ENCODE peak calls at places on chromosome 13, in eight cellular contexts. R is K562, Q is kidney, O is ovary, N is ascending aorta, C is cardiac muscle cell, H is tibial artery, S is prostate gland. A is an unnamed sample.

GRCh38 chr13:41563501-41564001 is 106.2 kb downstream of the RGCC start:
- DNase-seq in H (no peak), Q (no peak), C (no peak), N (no peak), O (no peak), R (no peak), S (no peak), A (no peak)

GRCh38 chr13:89755729-89756492 is 1591.6 kb upstream of the MIR17HG start:
- DNase-seq in O (no peak), N (no peak), R (no peak), C (no peak), S (no peak), Q (no peak), H (no peak), A (no peak)

GRCh38 chr13:21478881-21479808 is 20.0 kb upstream of the ZDHHC20 start:
- DNase-seq in H (no peak), C (peak; percentile 79), O (no peak), R (peak; percentile 17), S (peak; percentile 63), Q (no peak), N (no peak), A (no peak)

GRCh38 chr13:46403851-46404731 is 17.0 kb upstream of the RUBCNL start:
- DNase-seq in N (no peak), Q (no peak), R (no peak), O (no peak), S (no peak), C (no peak), H (no peak), A (no peak)

GRCh38 chr13:40394304-40394983 is 272.0 kb downstream of the FOXO1 start:
- DNase-seq in C (no peak), Q (no peak), H (no peak), O (no peak), N (no peak), S (no peak), R (no peak), A (no peak)

GRCh38 chr13:79386125-79386822 is 19.8 kb downstream of the RBM26 start:
- DNase-seq in Q (no peak), H (no peak), R (no peak), N (no peak), O (no peak), S (no peak), C (no peak), A (no peak)

GRCh38 chr13:44692173-44692713 is 116.1 kb upstream of the TSC22D1 start:
- DNase-seq in S (no peak), H (no peak), N (no peak), R (peak; percentile 9), O (no peak), Q (no peak), C (no peak), A (no peak)

GRCh38 chr13:21014139-21014665 is 47.2 kb downstream of the LATS2 start:
- DNase-seq in O (no peak), S (no peak), Q (no peak), H (peak; percentile 18), R (no peak), N (no peak), C (no peak), A (no peak)

GRCh38 chr13:41827507-41828213 is 133.2 kb downstream of the VWA8 start:
- DNase-seq in S (no peak), O (peak; percentile 35), N (peak; percentile 76), R (no peak), H (peak; percentile 57), C (no peak), Q (no peak), A (no peak)

GRCh38 chr13:26663801-26664200 is 96.8 kb downstream of the GPR12 start:
- DNase-seq in R (no peak), Q (no peak), C (no peak), N (no peak), H (no peak), S (no peak), O (no peak), A (no peak)

GRCh38 chr13:102563267-102563666 is 33.5 kb upstream of the TPP2 start:
- DNase-seq in R (no peak), H (no peak), S (no peak), O (no peak), Q (no peak), N (no peak), C (no peak), A (no peak)
- H3K27ac ChIP-seq in R (no peak overlapping the region), H (no peak overlapping the region), S (no peak overlapping the region), O (no peak overlapping the region), Q (no peak overlapping the region), N (no peak overlapping the region), C (no peak overlapping the region), A (no peak overlapping the region)

DNA sequence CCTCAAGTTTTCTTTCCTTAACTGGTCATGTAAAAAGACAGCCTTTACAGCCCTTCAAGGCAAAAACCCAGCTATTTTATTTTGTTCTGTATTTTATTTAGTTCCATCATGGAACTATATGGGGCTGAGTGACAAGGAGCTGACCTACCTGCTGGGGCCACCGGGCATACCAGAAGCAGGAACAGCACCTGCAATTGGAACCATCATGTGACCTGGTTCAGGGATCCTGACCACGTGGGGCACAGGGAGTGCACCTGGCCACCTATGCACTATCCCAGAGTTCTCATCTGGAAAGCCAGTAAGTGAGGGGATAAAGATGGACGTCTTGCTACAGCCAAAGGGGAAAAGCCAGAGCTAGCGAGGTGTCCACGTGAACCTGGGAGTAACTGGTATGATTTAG is 40.3 kb upstream of the SLC15A1 start:
- DNase-seq in C (no peak), N (no peak), R (no peak), Q (no peak), H (no peak), O (no peak), S (no peak), A (no peak)
- H3K36me3 ChIP-seq in C (peaks cover 16% of the 10 kb centered on the region), N (peaks cover 44% of the 10 kb centered on the region), R (peaks cover 29% of the 10 kb centered on the region), Q (peaks cover 10% of the 10 kb centered on the region), H (peaks cover 41% of the 10 kb centered on the region), O (no peaks in the 10 kb centered on the region), S (no peaks in the 10 kb centered on the region), A (peaks cover 38% of the 10 kb centered on the region)

GRCh38 chr13:48236528-48237353 is 3.7 kb downstream of the ITM2B start:
- DNase-seq in H (no peak), S (no peak), O (no peak), R (no peak), Q (no peak), N (no peak), C (peak; percentile 9), A (no peak)

GRCh38 chr13:48234652-48235099 is 1.7 kb downstream of the ITM2B start:
- DNase-seq in S (no peak), H (no peak), O (no peak), C (no peak), R (no peak), Q (no peak), N (no peak), A (no peak)

GRCh38 chr13:48235100-48235813 is 2.3 kb downstream of the ITM2B start:
- DNase-seq in R (no peak), N (no peak), C (peak; percentile 52), O (no peak), S (peak; percentile 72), Q (no peak), H (peak; percentile 56), A (no peak)

GRCh38 chr13:48233886-48234488 is 981 bp downstream of the ITM2B start:
- DNase-seq in R (no peak), H (no peak), Q (no peak), O (no peak), S (peak; percentile 22), C (no peak), N (no peak), A (no peak)

DNA sequence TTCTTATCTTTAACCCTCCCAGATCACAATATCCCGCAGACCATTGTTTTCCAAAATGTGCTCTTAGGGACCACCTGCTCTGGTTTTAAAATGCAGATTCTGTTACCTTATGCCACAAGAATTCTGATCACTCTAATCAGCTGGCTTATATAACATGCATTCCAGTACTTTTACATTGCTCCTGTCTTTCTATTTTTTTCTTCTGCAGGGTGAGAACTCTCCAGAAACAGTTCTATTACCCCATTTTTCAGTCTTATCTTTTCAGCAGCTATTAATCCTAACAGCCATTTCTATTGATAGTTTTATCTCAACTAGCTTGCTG is 2.8 kb downstream of the ITM2B start:
- DNase-seq in R (no peak), H (no peak), Q (no peak), N (no peak), C (peak; percentile 6), S (no peak), O (no peak), A (no peak)
- H3K4me3 ChIP-seq in R (no peak overlapping the region), H (peak overlapping the region; percentile 78), Q (peak overlapping the region; percentile 99), N (peak overlapping the region; percentile 100), C (peak overlapping the region; percentile 97), S (peak overlapping the region; percentile 100), O (peak overlapping the region; percentile 97), A (peak overlapping the region; percentile 99)

GRCh38 chr13:47549219-47549752 is 451.8 kb downstream of the SUCLA2 start:
- DNase-seq in O (no peak), S (no peak), R (no peak), H (no peak), N (no peak), C (no peak), Q (no peak), A (no peak)
- H3K27ac ChIP-seq in O (no peak overlapping the region), S (no peak overlapping the region), R (no peak overlapping the region), H (no peak overlapping the region), N (no peak overlapping the region), C (no peak overlapping the region), Q (no peak overlapping the region), A (no peak overlapping the region)

DNA sequence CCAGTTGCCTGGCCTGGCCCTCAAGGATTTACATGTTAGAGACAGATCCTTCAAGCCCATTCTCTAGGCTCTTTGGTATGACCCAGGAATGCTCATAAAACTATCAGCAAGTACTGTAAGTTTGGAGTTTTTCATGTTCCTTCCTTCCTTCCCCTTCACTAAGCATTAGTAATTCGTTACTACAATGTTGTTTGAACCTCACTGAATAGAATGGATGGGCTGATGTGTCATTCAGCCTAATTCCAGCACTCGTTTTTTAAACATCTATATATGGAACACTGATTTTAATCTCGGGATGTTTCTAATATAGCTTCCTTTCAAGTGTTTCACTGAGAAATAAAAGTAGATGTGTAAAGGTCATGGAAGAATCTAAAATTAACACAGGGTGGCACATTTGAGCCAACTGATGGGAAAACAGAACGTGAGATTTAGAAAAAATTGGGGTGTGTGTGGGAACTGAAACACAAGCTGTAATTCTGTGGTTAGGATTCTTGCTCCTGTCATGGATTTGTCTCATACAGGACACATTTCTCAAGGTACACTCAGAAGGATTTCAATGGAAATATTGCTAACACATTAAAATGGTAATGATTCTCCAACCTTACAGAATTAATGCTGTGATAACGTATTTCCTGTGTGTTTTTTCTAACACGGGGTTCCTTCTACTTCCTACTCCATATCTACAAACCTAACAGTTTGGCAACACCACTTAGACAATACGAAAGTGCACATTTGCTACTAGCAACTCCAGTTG is 93.4 kb downstream of the FLT1 start:
- DNase-seq in H (no peak), O (no peak), C (no peak), Q (no peak), S (no peak), N (no peak), R (no peak), A (no peak)
- H3K36me3 ChIP-seq in H (no peaks in the 10 kb centered on the region), O (no peaks in the 10 kb centered on the region), C (no peaks in the 10 kb centered on the region), Q (no peaks in the 10 kb centered on the region), S (no peaks in the 10 kb centered on the region), N (no peaks in the 10 kb centered on the region), R (no peaks in the 10 kb centered on the region), A (no peaks in the 10 kb centered on the region)